ENCODE peak calls at places on chromosomes 4 and X, in five cellular contexts. I is stimulated activated CD8-positive, alpha-beta memory T cell treated with anti-CD3 and anti-CD28 coated beads, Interleukin-4, amount 100 ng/mL, for 1 hour; W is M059J; B is foreskin fibroblast; K is A172. F is an unnamed sample.

GRCh38 chr4:140213736-140214135 is 59.8 kb upstream of the MAML3 start:
- DNase-seq in I (no peak), W (peak), K (no peak), B (peak), F (no peak)

GRCh38 chr4:118351851-118352827 is 664 bp downstream of the PRSS12 start:
- DNase-seq in K (no peak), B (peak), W (peak), I (no peak), F (no peak)

GRCh38 chr4:119028296-119028695 is 107.3 kb upstream of the MYOZ2 start:
- DNase-seq in W (no peak), B (no peak), K (no peak), I (no peak), F (no peak)

GRCh38 chr4:5800496-5800895 is 89.5 kb downstream of the EVC start:
- DNase-seq in K (no peak), W (no peak), I (no peak), B (no peak), F (no peak)

GRCh38 chr4:4875147-4875546 is 15.7 kb downstream of the MSX1 start:
- DNase-seq in K (no peak), W (no peak), I (no peak), B (no peak), F (no peak)

GRCh38 chrX:152896450-152896849 is 1.4 kb upstream of the ZNF185 start:
- DNase-seq in B (peak), K (peak), I (no peak), W (peak), F (no peak)

GRCh38 chrX:12403474-12404082 is 265.3 kb downstream of the FRMPD4 start:
- DNase-seq in I (no peak), K (no peak), W (peak), B (peak), F (no peak)

GRCh38 chr4:184370711-184371389 is 103.5 kb downstream of the IRF2 start:
- DNase-seq in I (no peak), B (peak), K (peak), W (peak), F (peak)

GRCh38 chr4:92303621-92304027 is at the start of gene GRID2:
- DNase-seq in K (peak), B (peak), W (peak), I (no peak), F (no peak)

GRCh38 chrX:49664824-49665223 is 31.0 kb downstream of the PAGE1 start:
- DNase-seq in W (no peak), I (no peak), B (no peak), K (no peak), F (no peak)

GRCh38 chrX:83845397-83845796 is 15.5 kb upstream of the CYLC1 start:
- DNase-seq in W (peak), K (peak), B (peak), I (no peak), F (no peak)

GRCh38 chrX:153900806-153901752 is 3.4 kb upstream of the AVPR2 start:
- DNase-seq in I (peak), K (peak), B (peak), W (peak), F (peak)

GRCh38 chr4:150258569-150258968 is 180.3 kb downstream of the DCLK2 start:
- DNase-seq in W (no peak), I (no peak), K (no peak), B (no peak), F (no peak)

GRCh38 chr4:177511611-177512010 is 69.4 kb upstream of the AGA start:
- DNase-seq in W (no peak), B (no peak), I (no peak), K (no peak), F (no peak)

GRCh38 chr4:153931804-153932203 is 142.9 kb upstream of the SFRP2 start:
- DNase-seq in B (peak), W (peak), K (no peak), I (no peak), F (peak)

GRCh38 chr4:127251423-127251822 is 381.3 kb upstream of the INTU start:
- DNase-seq in I (no peak), K (peak), B (peak), W (peak), F (no peak)

GRCh38 chr4:101279377-101279871 is 67.9 kb downstream of the PPP3CA start:
- DNase-seq in B (peak), K (peak), W (peak), I (no peak), F (no peak)

GRCh38 chrX:150282953-150283352 is 80.2 kb upstream of the MAMLD1 start:
- DNase-seq in I (no peak), W (no peak), K (no peak), B (no peak), F (no peak)

GRCh38 chr4:39375478-39375877 is 9.3 kb upstream of the RFC1 start:
- DNase-seq in I (no peak), W (no peak), K (no peak), B (no peak), F (no peak)

GRCh38 chr4:157096439-157096838 is 20.5 kb downstream of the GLRB start:
- DNase-seq in I (no peak), K (no peak), W (no peak), B (peak), F (no peak)

GRCh38 chr4:89298160-89298559 is 9.4 kb downstream of the GPRIN3 start:
- DNase-seq in I (no peak), K (no peak), B (no peak), W (no peak), F (no peak)

GRCh38 chrX:100680756-100681155 is 36.8 kb downstream of the SRPX2 start:
- DNase-seq in I (no peak), K (no peak), W (peak), B (peak), F (no peak)

GRCh38 chr4:630661-631060 is 5.3 kb downstream of the PDE6B start:
- DNase-seq in B (no peak), I (no peak), K (no peak), W (no peak), F (no peak)

GRCh38 chr4:36043901-36044300 is 200.4 kb downstream of the ARAP2 start:
- DNase-seq in I (no peak), K (peak), W (peak), B (no peak), F (no peak)

GRCh38 chr4:77711469-77711868 is 105.8 kb downstream of the CXCL13 start:
- DNase-seq in W (no peak), K (no peak), B (no peak), I (no peak), F (no peak)

GRCh38 chr4:22515888-22516541 is at the start of gene ADGRA3:
- DNase-seq in B (peak), W (peak), K (peak), I (no peak), F (no peak)

GRCh38 chr4:119231517-119231916 is 19.0 kb downstream of the USP53 start:
- DNase-seq in K (no peak), I (no peak), B (no peak), W (no peak), F (no peak)

GRCh38 chr4:87574996-87575395 is 33.3 kb upstream of the DSPP start:
- DNase-seq in K (no peak), B (peak), I (no peak), W (peak), F (no peak)

F was measured in epithelial cell of proximal tubule.